ENCODE peak calls at places on chromosome 2, in four cellular contexts. One of them, this sample, is unnamed.

GRCh38 chr2:16755377-16755776 is 89.7 kb upstream of the CYRIA start:
- DNase-seq in iPS-NIHi11: no peak
- DNase-seq in stimulated activated CD8-positive, alpha-beta memory T cell treated with anti-CD3 and anti-CD28 coated beads, Interleukin-7, amount 100 ng/mL, for 4 hours: no peak
- DNase-seq in GM12891: no peak
- DNase-seq in this sample: no peak

GRCh38 chr2:98895221-98895620 is 40.8 kb downstream of the CRACDL start:
- DNase-seq in GM12891: no peak
- DNase-seq in stimulated activated CD8-positive, alpha-beta memory T cell treated with anti-CD3 and anti-CD28 coated beads, Interleukin-7, amount 100 ng/mL, for 4 hours: no peak
- DNase-seq in iPS-NIHi11: no peak
- DNase-seq in this sample: no peak

GRCh38 chr2:165295643-165296042 is 56.4 kb downstream of the SCN2A start:
- DNase-seq in stimulated activated CD8-positive, alpha-beta memory T cell treated with anti-CD3 and anti-CD28 coated beads, Interleukin-7, amount 100 ng/mL, for 4 hours: no peak
- DNase-seq in iPS-NIHi11: no peak
- DNase-seq in GM12891: no peak
- DNase-seq in this sample: no peak

GRCh38 chr2:217930783-217931563 is 71.8 kb downstream of the TNS1 start:
- DNase-seq in iPS-NIHi11: no peak
- DNase-seq in GM12891: no peak
- DNase-seq in stimulated activated CD8-positive, alpha-beta memory T cell treated with anti-CD3 and anti-CD28 coated beads, Interleukin-7, amount 100 ng/mL, for 4 hours: no peak
- DNase-seq in this sample: no peak

GRCh38 chr2:218964041-218964771 is 4.7 kb downstream of the CDK5R2 start:
- DNase-seq in stimulated activated CD8-positive, alpha-beta memory T cell treated with anti-CD3 and anti-CD28 coated beads, Interleukin-7, amount 100 ng/mL, for 4 hours: no peak
- DNase-seq in iPS-NIHi11: no peak
- DNase-seq in GM12891: no peak
- DNase-seq in this sample: peak

GRCh38 chr2:121626777-121627524 is 22.3 kb downstream of the CLASP1 start:
- DNase-seq in GM12891: no peak
- DNase-seq in stimulated activated CD8-positive, alpha-beta memory T cell treated with anti-CD3 and anti-CD28 coated beads, Interleukin-7, amount 100 ng/mL, for 4 hours: no peak
- DNase-seq in iPS-NIHi11: no peak
- DNase-seq in this sample: no peak

GRCh38 chr2:48699377-48699951 is 56.1 kb downstream of the LHCGR start:
- DNase-seq in stimulated activated CD8-positive, alpha-beta memory T cell treated with anti-CD3 and anti-CD28 coated beads, Interleukin-7, amount 100 ng/mL, for 4 hours: no peak
- DNase-seq in iPS-NIHi11: no peak
- DNase-seq in GM12891: no peak
- DNase-seq in this sample: no peak

GRCh38 chr2:74696758-74697327 is 42.8 kb downstream of the SEMA4F start:
- DNase-seq in iPS-NIHi11: no peak
- DNase-seq in stimulated activated CD8-positive, alpha-beta memory T cell treated with anti-CD3 and anti-CD28 coated beads, Interleukin-7, amount 100 ng/mL, for 4 hours: no peak
- DNase-seq in GM12891: no peak
- DNase-seq in this sample: no peak

GRCh38 chr2:98090951-98091350 is 4.0 kb downstream of the VWA3B start:
- DNase-seq in GM12891: no peak
- DNase-seq in iPS-NIHi11: no peak
- DNase-seq in stimulated activated CD8-positive, alpha-beta memory T cell treated with anti-CD3 and anti-CD28 coated beads, Interleukin-7, amount 100 ng/mL, for 4 hours: no peak
- DNase-seq in this sample: no peak

GRCh38 chr2:52874706-52875105 is 892.9 kb upstream of the CHAC2 start:
- DNase-seq in iPS-NIHi11: no peak
- DNase-seq in stimulated activated CD8-positive, alpha-beta memory T cell treated with anti-CD3 and anti-CD28 coated beads, Interleukin-7, amount 100 ng/mL, for 4 hours: no peak
- DNase-seq in GM12891: no peak
- DNase-seq in this sample: no peak

GRCh38 chr2:65368464-65368863 is 63.9 kb downstream of the SPRED2 start:
- DNase-seq in stimulated activated CD8-positive, alpha-beta memory T cell treated with anti-CD3 and anti-CD28 coated beads, Interleukin-7, amount 100 ng/mL, for 4 hours: no peak
- DNase-seq in GM12891: no peak
- DNase-seq in iPS-NIHi11: no peak
- DNase-seq in this sample: no peak

GRCh38 chr2:17717666-17718065 is 35.9 kb downstream of the SMC6 start:
- DNase-seq in GM12891: no peak
- DNase-seq in iPS-NIHi11: no peak
- DNase-seq in stimulated activated CD8-positive, alpha-beta memory T cell treated with anti-CD3 and anti-CD28 coated beads, Interleukin-7, amount 100 ng/mL, for 4 hours: no peak
- DNase-seq in this sample: no peak

GRCh38 chr2:30714811-30715709 is 92.2 kb downstream of the CAPN13 start:
- DNase-seq in GM12891: no peak
- DNase-seq in stimulated activated CD8-positive, alpha-beta memory T cell treated with anti-CD3 and anti-CD28 coated beads, Interleukin-7, amount 100 ng/mL, for 4 hours: no peak
- DNase-seq in iPS-NIHi11: no peak
- DNase-seq in this sample: peak

GRCh38 chr2:240997141-240997855 is 1.1 kb upstream of the SNED1 start:
- DNase-seq in iPS-NIHi11: no peak
- DNase-seq in stimulated activated CD8-positive, alpha-beta memory T cell treated with anti-CD3 and anti-CD28 coated beads, Interleukin-7, amount 100 ng/mL, for 4 hours: no peak
- DNase-seq in GM12891: peak
- DNase-seq in this sample: no peak

GRCh38 chr2:96025107-96025492 is 9.6 kb downstream of the GPAT2 start:
- DNase-seq in GM12891: no peak
- DNase-seq in stimulated activated CD8-positive, alpha-beta memory T cell treated with anti-CD3 and anti-CD28 coated beads, Interleukin-7, amount 100 ng/mL, for 4 hours: no peak
- DNase-seq in iPS-NIHi11: no peak
- DNase-seq in this sample: no peak

GRCh38 chr2:191626497-191627151 is 51.3 kb upstream of the NABP1 start:
- DNase-seq in stimulated activated CD8-positive, alpha-beta memory T cell treated with anti-CD3 and anti-CD28 coated beads, Interleukin-7, amount 100 ng/mL, for 4 hours: no peak
- DNase-seq in iPS-NIHi11: no peak
- DNase-seq in GM12891: no peak
- DNase-seq in this sample: peak

GRCh38 chr2:157254041-157254440 is 3.5 kb upstream of the GALNT5 start:
- DNase-seq in stimulated activated CD8-positive, alpha-beta memory T cell treated with anti-CD3 and anti-CD28 coated beads, Interleukin-7, amount 100 ng/mL, for 4 hours: no peak
- DNase-seq in GM12891: no peak
- DNase-seq in iPS-NIHi11: no peak
- DNase-seq in this sample: no peak

GRCh38 chr2:41923156-41923786 is 124.5 kb upstream of the PKDCC start:
- DNase-seq in GM12891: no peak
- DNase-seq in stimulated activated CD8-positive, alpha-beta memory T cell treated with anti-CD3 and anti-CD28 coated beads, Interleukin-7, amount 100 ng/mL, for 4 hours: no peak
- DNase-seq in iPS-NIHi11: no peak
- DNase-seq in this sample: no peak

GRCh38 chr2:149185942-149186490 is 144.4 kb upstream of the LYPD6 start:
- DNase-seq in iPS-NIHi11: no peak
- DNase-seq in stimulated activated CD8-positive, alpha-beta memory T cell treated with anti-CD3 and anti-CD28 coated beads, Interleukin-7, amount 100 ng/mL, for 4 hours: no peak
- DNase-seq in GM12891: no peak
- DNase-seq in this sample: no peak

GRCh38 chr2:164538250-164538866 is 82.9 kb downstream of the GRB14 start:
- DNase-seq in GM12891: peak
- DNase-seq in stimulated activated CD8-positive, alpha-beta memory T cell treated with anti-CD3 and anti-CD28 coated beads, Interleukin-7, amount 100 ng/mL, for 4 hours: no peak
- DNase-seq in iPS-NIHi11: peak
- DNase-seq in this sample: peak

GRCh38 chr2:28201711-28202180 is 190.9 kb upstream of the FOSL2 start:
- DNase-seq in iPS-NIHi11: no peak
- DNase-seq in stimulated activated CD8-positive, alpha-beta memory T cell treated with anti-CD3 and anti-CD28 coated beads, Interleukin-7, amount 100 ng/mL, for 4 hours: no peak
- DNase-seq in GM12891: no peak
- DNase-seq in this sample: no peak

GRCh38 chr2:236691799-236692167 is 122.2 kb downstream of the ACKR3 start:
- DNase-seq in GM12891: no peak
- DNase-seq in iPS-NIHi11: no peak
- DNase-seq in stimulated activated CD8-positive, alpha-beta memory T cell treated with anti-CD3 and anti-CD28 coated beads, Interleukin-7, amount 100 ng/mL, for 4 hours: no peak
- DNase-seq in this sample: peak

GRCh38 chr2:240885980-240886565 is 9.9 kb downstream of the MAB21L4 start:
- DNase-seq in iPS-NIHi11: no peak
- DNase-seq in stimulated activated CD8-positive, alpha-beta memory T cell treated with anti-CD3 and anti-CD28 coated beads, Interleukin-7, amount 100 ng/mL, for 4 hours: no peak
- DNase-seq in GM12891: no peak
- DNase-seq in this sample: no peak

GRCh38 chr2:222423632-222424280 is 587 bp upstream of the SGPP2 start:
- DNase-seq in stimulated activated CD8-positive, alpha-beta memory T cell treated with anti-CD3 and anti-CD28 coated beads, Interleukin-7, amount 100 ng/mL, for 4 hours: peak
- DNase-seq in GM12891: no peak
- DNase-seq in iPS-NIHi11: no peak
- DNase-seq in this sample: peak